ENCODE peak calls at places on chromosomes 5 and 9, in eight cellular contexts. W, O, Z, T, P, N, A and B are unnamed samples.

GRCh38 chr5:77995793-77996409 is 219.8 kb upstream of the TBCA start:
- DNase-seq in P (no peak), N (no peak), Z (no peak), A (no peak), W (no peak), O (no peak), T (no peak), B (no peak)

GRCh38 chr5:58983496-58983895 is 400.6 kb downstream of the RAB3C start:
- DNase-seq in N (no peak), A (no peak), W (no peak), P (no peak), Z (no peak), O (no peak), T (no peak), B (no peak)

GRCh38 chr5:89988998-89989690 is 420.4 kb downstream of the CETN3 start:
- DNase-seq in P (no peak), N (peak), W (no peak), T (peak), A (no peak), O (no peak), Z (no peak), B (no peak)

GRCh38 chr9:99056876-99057664 is 47.8 kb upstream of the TGFBR1 start:
- DNase-seq in P (no peak), N (no peak), A (no peak), Z (no peak), T (peak), W (peak), O (no peak), B (peak)

GRCh38 chr5:137320056-137321045 is 178.8 kb downstream of the SPOCK1 start:
- DNase-seq in T (peak), W (peak), N (peak), O (peak), P (peak), Z (peak), A (peak), B (peak)

GRCh38 chr5:31442253-31442820 is 89.6 kb downstream of the DROSHA start:
- DNase-seq in A (no peak), T (peak), W (no peak), Z (no peak), O (no peak), N (no peak), P (no peak), B (no peak)

GRCh38 chr9:106218854-106219253 is 524.5 kb downstream of the TMEM38B start:
- DNase-seq in O (no peak), A (no peak), W (peak), Z (no peak), T (no peak), N (no peak), P (no peak), B (no peak)

GRCh38 chr9:92147030-92147853 is 32.0 kb upstream of the SPTLC1 start:
- DNase-seq in P (no peak), O (peak), N (peak), W (peak), Z (peak), T (peak), A (peak), B (peak)

GRCh38 chr9:112048924-112049785 is 125.9 kb downstream of the SUSD1 start:
- DNase-seq in N (no peak), A (no peak), T (peak), W (no peak), Z (no peak), O (no peak), P (peak), B (no peak)

GRCh38 chr9:115943591-115944165 is 209.9 kb upstream of the PAPPA start:
- DNase-seq in Z (no peak), O (no peak), T (peak), W (no peak), P (no peak), N (no peak), A (no peak), B (no peak)

GRCh38 chr9:81395301-81396054 is 293.9 kb downstream of the TLE1 start:
- DNase-seq in T (no peak), W (no peak), A (no peak), Z (no peak), P (no peak), O (no peak), N (no peak), B (no peak)

GRCh38 chr9:1718836-1719235 is 296.3 kb upstream of the SMARCA2 start:
- DNase-seq in A (no peak), N (no peak), O (no peak), W (no peak), P (no peak), T (no peak), Z (no peak), B (no peak)

GRCh38 chr9:78029601-78030552 is 1.7 kb downstream of the GNAQ start:
- DNase-seq in Z (peak), P (no peak), A (no peak), N (no peak), O (no peak), T (peak), W (no peak), B (peak)

GRCh38 chr5:34411470-34412346 is 244.4 kb upstream of the RAI14 start:
- DNase-seq in Z (no peak), O (no peak), N (no peak), P (no peak), A (no peak), W (no peak), T (no peak), B (no peak)

GRCh38 chr5:88235346-88235745 is 33.3 kb downstream of the TMEM161B start:
- DNase-seq in Z (no peak), P (no peak), A (no peak), W (no peak), O (no peak), N (no peak), T (no peak), B (no peak)

GRCh38 chr5:150848271-150848670 is 1.9 kb downstream of the IRGM start:
- DNase-seq in P (no peak), Z (no peak), A (no peak), T (no peak), N (no peak), W (peak), O (no peak), B (no peak)

GRCh38 chr5:171388816-171389168 is 1.1 kb downstream of the NPM1 start:
- DNase-seq in W (no peak), N (no peak), P (no peak), O (no peak), T (no peak), Z (no peak), A (no peak), B (peak)

GRCh38 chr9:89878003-89878411 is 273.2 kb downstream of the GADD45G start:
- DNase-seq in Z (no peak), W (no peak), A (no peak), P (peak), N (peak), T (no peak), O (no peak), B (no peak)

GRCh38 chr5:4905674-4906528 is 234.2 kb upstream of the ADAMTS16 start:
- DNase-seq in P (no peak), A (no peak), N (no peak), O (no peak), T (no peak), Z (peak), W (no peak), B (no peak)

GRCh38 chr5:147559725-147560124 is 49.9 kb upstream of the DPYSL3 start:
- DNase-seq in P (no peak), W (no peak), T (no peak), N (no peak), O (no peak), Z (no peak), A (no peak), B (no peak)

GRCh38 chr5:67900515-67900914 is 315.0 kb upstream of the PIK3R1 start:
- DNase-seq in T (peak), W (no peak), N (no peak), P (no peak), A (no peak), O (no peak), Z (no peak), B (no peak)

GRCh38 chr5:107320851-107321250 is 349.9 kb downstream of the EFNA5 start:
- DNase-seq in Z (no peak), W (no peak), O (no peak), A (no peak), P (no peak), T (peak), N (no peak), B (no peak)

GRCh38 chr5:53427965-53428364 is 52.5 kb upstream of the FST start:
- DNase-seq in T (no peak), P (no peak), Z (no peak), A (no peak), O (no peak), W (no peak), N (no peak), B (no peak)

GRCh38 chr5:53426517-53426839 is 54.0 kb upstream of the FST start:
- DNase-seq in W (no peak), Z (no peak), N (no peak), A (no peak), O (no peak), T (no peak), P (no peak), B (no peak)

GRCh38 chr5:53424691-53425597 is 55.5 kb upstream of the FST start:
- DNase-seq in W (peak), N (no peak), A (no peak), Z (no peak), O (no peak), T (peak), P (no peak), B (no peak)

GRCh38 chr5:53426878-53427277 is 53.6 kb upstream of the FST start:
- DNase-seq in N (no peak), A (no peak), O (no peak), W (no peak), P (no peak), T (no peak), Z (no peak), B (no peak)

GRCh38 chr5:53425598-53426516 is 54.6 kb upstream of the FST start:
- DNase-seq in W (no peak), O (no peak), T (peak), N (peak), A (no peak), P (no peak), Z (peak), B (peak)
- TF ChIP-seq CTCF in W (peak), O (peak), T (no peak), N (peak), A (peak), P (no peak), Z (peak), B (no peak)

DNA sequence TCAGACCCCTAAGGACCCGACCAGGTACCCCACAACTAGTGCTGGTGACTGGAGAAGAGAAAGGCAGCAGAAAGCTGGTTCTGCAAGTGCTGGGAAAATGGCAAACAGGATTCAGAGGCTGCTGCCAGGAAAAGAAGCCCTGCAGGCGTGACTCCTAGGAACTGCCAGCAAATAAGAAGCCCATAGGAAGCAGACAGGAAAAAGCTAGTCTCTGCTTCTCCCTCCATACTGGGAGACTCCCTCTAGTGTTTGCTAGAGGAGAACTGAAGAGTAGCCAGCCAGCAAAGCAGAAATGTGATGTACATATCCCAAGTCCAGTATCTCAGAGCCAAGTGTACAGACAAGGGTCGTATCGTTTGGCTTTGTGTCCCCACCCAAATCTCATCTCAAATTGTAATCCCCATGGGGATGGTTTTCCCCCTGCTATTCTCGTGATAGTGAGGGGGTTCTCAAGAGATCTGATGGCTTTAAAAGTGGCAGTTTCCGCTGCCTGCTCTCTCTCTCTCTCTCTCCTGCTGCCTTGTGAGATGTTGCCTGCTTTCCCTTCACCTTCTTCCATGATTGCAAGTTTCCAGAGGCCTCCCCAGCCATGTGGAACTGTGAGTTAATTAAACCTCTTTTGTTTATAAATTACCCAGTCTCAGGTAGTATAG is 38.1 kb upstream of the TUSC1 start:
- DNase-seq in P (peak), N (peak), A (no peak), O (peak), W (peak), Z (no peak), T (peak), B (no peak)
- TF ChIP-seq CTCF in P (no peak), N (peak), A (peak), O (peak), W (peak), Z (no peak), T (peak), B (no peak)

GRCh38 chr9:128626181-128626580 is 30.5 kb downstream of the DYNC2I2 start:
- DNase-seq in A (no peak), N (no peak), O (no peak), P (no peak), Z (no peak), T (no peak), W (no peak), B (no peak)

GRCh38 chr9:128627906-128628305 is 28.7 kb downstream of the DYNC2I2 start:
- DNase-seq in Z (no peak), T (no peak), O (no peak), A (no peak), P (no peak), N (no peak), W (no peak), B (no peak)

GRCh38 chr9:128624566-128624965 is 32.1 kb downstream of the DYNC2I2 start:
- DNase-seq in W (no peak), Z (no peak), O (no peak), P (no peak), N (no peak), T (no peak), A (no peak), B (no peak)

GRCh38 chr9:128627127-128627715 is 29.4 kb downstream of the DYNC2I2 start:
- DNase-seq in P (no peak), A (no peak), N (no peak), W (no peak), T (no peak), Z (no peak), O (no peak), B (no peak)

GRCh38 chr9:128625391-128626145 is 31.1 kb downstream of the DYNC2I2 start:
- DNase-seq in A (no peak), O (no peak), W (no peak), N (peak), T (no peak), P (no peak), Z (no peak), B (no peak)
- TF ChIP-seq CTCF in A (no peak), O (no peak), W (no peak), N (no peak), T (no peak), P (no peak), Z (no peak), B (no peak)

GRCh38 chr5:91928751-91929521 is 545.8 kb upstream of the ARRDC3 start:
- DNase-seq in P (no peak), O (no peak), A (peak), T (peak), N (no peak), W (no peak), Z (peak), B (no peak)
- TF ChIP-seq CTCF in P (no peak), O (peak), A (peak), T (peak), N (peak), W (peak), Z (no peak), B (peak)

GRCh38 chr5:142597546-142598337 is 88.1 kb downstream of the FGF1 start:
- DNase-seq in T (peak), P (peak), O (peak), N (peak), W (peak), Z (peak), A (no peak), B (peak)
- TF ChIP-seq CTCF in T (peak), P (no peak), O (no peak), N (no peak), W (peak), Z (no peak), A (no peak), B (no peak)

GRCh38 chr9:122184551-122184950 is 24.8 kb downstream of the MORN5 start:
- DNase-seq in A (no peak), O (no peak), P (no peak), Z (no peak), N (no peak), W (no peak), T (no peak), B (no peak)

GRCh38 chr9:122190597-122191381 is 31.1 kb downstream of the MORN5 start:
- DNase-seq in N (no peak), A (no peak), O (no peak), P (peak), W (peak), T (no peak), Z (no peak), B (peak)

GRCh38 chr9:122186777-122187176 is 27.1 kb downstream of the MORN5 start:
- DNase-seq in A (no peak), W (no peak), P (no peak), N (no peak), Z (no peak), O (no peak), T (no peak), B (no peak)

GRCh38 chr9:122188369-122188768 is 28.7 kb downstream of the MORN5 start:
- DNase-seq in T (no peak), A (no peak), Z (no peak), N (no peak), W (no peak), P (no peak), O (no peak), B (no peak)

GRCh38 chr9:122186301-122186700 is 26.6 kb downstream of the MORN5 start:
- DNase-seq in P (peak), W (no peak), O (no peak), A (no peak), T (no peak), N (no peak), Z (peak), B (no peak)
- TF ChIP-seq CTCF in P (no peak), W (no peak), O (no peak), A (no peak), T (no peak), N (no peak), Z (peak), B (no peak)

DNA sequence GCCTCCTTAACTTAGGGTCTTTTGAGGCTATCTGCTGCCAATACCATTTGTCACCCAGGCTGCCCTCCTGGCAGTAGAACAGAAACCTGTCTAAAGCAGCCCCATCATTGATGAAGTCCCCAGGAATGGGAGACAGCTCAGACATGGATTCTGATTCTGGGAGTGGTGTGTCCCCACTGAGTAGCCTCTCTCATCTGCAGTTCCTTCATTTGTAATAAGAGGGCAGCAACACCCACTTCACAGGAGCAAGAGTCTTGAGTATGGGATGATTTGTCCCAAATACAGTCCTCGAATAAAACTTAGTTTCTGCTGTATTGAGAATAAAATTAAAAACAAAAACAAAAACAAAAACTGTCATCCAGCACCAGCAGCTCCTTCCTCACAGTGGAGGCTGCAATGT is 167.6 kb downstream of the ASTN2 start:
- DNase-seq in P (no peak), A (peak), N (no peak), T (no peak), O (no peak), W (peak), Z (no peak), B (no peak)
- TF ChIP-seq CTCF in P (no peak), A (peak), N (peak), T (no peak), O (peak), W (peak), Z (no peak), B (no peak)

DNA sequence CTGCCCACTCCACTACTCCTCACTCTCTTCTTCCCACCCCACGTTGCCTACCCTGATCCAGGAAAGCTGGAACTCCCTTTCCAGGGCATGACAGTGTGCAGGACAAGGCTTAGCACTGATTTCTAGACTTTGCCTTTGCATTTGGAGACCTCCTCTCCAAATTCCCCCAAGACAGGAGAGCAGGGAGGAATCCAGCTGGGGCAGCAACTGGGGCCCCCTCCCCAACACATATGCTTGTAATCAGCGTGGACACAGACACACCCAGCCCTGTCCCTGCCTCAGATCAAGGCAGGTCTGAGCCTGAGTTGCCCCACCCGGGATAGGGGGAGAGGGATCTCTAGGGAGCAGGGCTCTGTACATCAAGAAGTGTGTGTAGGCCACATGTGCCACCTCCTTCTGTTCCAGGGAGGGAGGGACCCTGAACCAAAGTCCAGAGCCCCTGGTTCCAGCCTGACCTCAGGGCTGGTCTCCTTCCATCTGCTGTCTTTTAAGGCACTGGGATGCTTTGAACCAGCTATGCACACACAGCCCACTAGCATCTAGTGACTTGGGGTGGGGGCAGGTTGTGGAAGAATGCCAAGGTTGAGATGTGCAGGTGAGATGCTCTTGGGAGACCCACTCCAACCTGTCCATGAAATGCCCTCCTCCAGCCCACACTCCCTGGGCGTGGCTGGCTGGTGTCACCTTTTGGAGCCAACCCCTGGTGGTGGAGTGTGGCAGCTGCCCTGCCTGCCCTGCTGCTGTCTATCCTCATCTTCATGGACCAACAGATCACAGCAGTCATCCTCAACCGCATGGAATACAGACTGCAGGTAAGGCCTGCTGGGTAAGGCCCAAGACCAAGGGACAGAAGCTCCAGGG is 7.0 kb downstream of the SLC4A9 start:
- DNase-seq in N (no peak), W (no peak), P (no peak), Z (no peak), O (no peak), A (no peak), T (no peak), B (no peak)
- TF ChIP-seq CTCF in N (no peak), W (peak), P (no peak), Z (peak), O (peak), A (no peak), T (no peak), B (no peak)

GRCh38 chr5:11384441-11385250 is 519.6 kb downstream of the CTNND2 start:
- DNase-seq in O (no peak), P (peak), Z (no peak), T (no peak), A (no peak), W (peak), N (no peak), B (no peak)
- TF ChIP-seq CTCF in O (no peak), P (no peak), Z (no peak), T (no peak), A (no peak), W (no peak), N (no peak), B (no peak)